ENCODE peak calls at places on chromosomes 4 and X, in eight cellular contexts. B, F, J, E, H, R, Y and L are unnamed samples.
A peak's percentile ranks its signal among the peaks of the same experiment; 100 is the strongest.

GRCh38 chrX:37846141-37846540 is 1.2 kb downstream of the DYNLT3 start:
- DNase-seq in Y (no peak), R (no peak), E (no peak), F (no peak), H (no peak), J (no peak), B (peak; percentile 28), L (peak; percentile 49)

GRCh38 chr4:147049940-147050852 is 104.5 kb upstream of the TTC29 start:
- DNase-seq in B (peak; percentile 58), H (no peak), F (no peak), R (no peak), E (no peak), J (no peak), Y (no peak), L (peak; percentile 80)

GRCh38 chr4:77776182-77777134 is 42.7 kb downstream of the CNOT6L start:
- DNase-seq in B (peak; percentile 47), R (no peak), J (no peak), F (no peak), Y (no peak), H (no peak), E (no peak), L (no peak)

GRCh38 chr4:133592591-133592990 is 443.5 kb downstream of the PCDH10 start:
- DNase-seq in R (no peak), H (no peak), E (no peak), J (no peak), F (no peak), Y (no peak), B (no peak), L (no peak)

GRCh38 chrX:24498975-24499374 is 33.9 kb downstream of the PDK3 start:
- DNase-seq in Y (no peak), H (no peak), E (no peak), R (no peak), F (peak; percentile 24), B (peak; percentile 41), J (no peak), L (peak; percentile 43)

GRCh38 chrX:113644426-113644825 is 803.8 kb upstream of the AMOT start:
- DNase-seq in B (no peak), J (no peak), F (no peak), H (no peak), Y (no peak), R (no peak), E (no peak), L (peak; percentile 38)

GRCh38 chr4:62927574-62927973 is 1481.7 kb downstream of the TECRL start:
- DNase-seq in Y (no peak), E (no peak), B (no peak), F (no peak), R (no peak), J (no peak), H (no peak), L (no peak)

GRCh38 chrX:2500091-2500680 is 590 bp downstream of the DHRSX start:
- DNase-seq in Y (no peak), E (no peak), J (peak; percentile 58), F (peak; percentile 73), B (peak; percentile 58), H (no peak), R (no peak), L (peak; percentile 45)

GRCh38 chrX:145623453-145623852 is 194.2 kb upstream of the SLITRK2 start:
- DNase-seq in H (no peak), J (no peak), R (no peak), F (no peak), E (no peak), Y (no peak), B (no peak), L (peak; percentile 8)

GRCh38 chr4:75708218-75708691 is 16.1 kb upstream of the USO1 start:
- DNase-seq in H (no peak), F (peak; percentile 50), R (no peak), E (no peak), Y (no peak), B (peak; percentile 37), J (no peak), L (no peak)
- TF ChIP-seq CTCF in H (no peak), F (peak; percentile 28), R (no peak), E (no peak), Y (no peak), B (peak; percentile 58), J (peak; percentile 10), L (no peak)

GRCh38 chr4:41819621-41820020 is 71.1 kb upstream of the PHOX2B start:
- DNase-seq in J (no peak), R (no peak), E (no peak), F (no peak), B (no peak), Y (no peak), H (no peak), L (peak; percentile 40)

GRCh38 chr4:41815478-41815877 is 67.0 kb upstream of the PHOX2B start:
- DNase-seq in J (no peak), R (no peak), B (no peak), F (no peak), Y (no peak), E (no peak), H (no peak), L (peak; percentile 35)

GRCh38 chr4:41820473-41820872 is 71.9 kb upstream of the PHOX2B start:
- DNase-seq in R (no peak), B (no peak), F (no peak), H (no peak), E (no peak), J (no peak), Y (no peak), L (no peak)

GRCh38 chr4:41814565-41814964 is 66.0 kb upstream of the PHOX2B start:
- DNase-seq in R (no peak), F (peak; percentile 31), B (peak; percentile 34), E (no peak), H (no peak), Y (no peak), J (peak; percentile 47), L (no peak)
- TF ChIP-seq CTCF in R (peak; percentile 35), F (peak; percentile 22), B (peak; percentile 71), E (no peak), H (no peak), Y (no peak), J (peak; percentile 33), L (no peak)

GRCh38 chr4:87116230-87116629 is 104.2 kb downstream of the KLHL8 start:
- DNase-seq in F (no peak), J (no peak), R (no peak), H (no peak), Y (no peak), B (peak; percentile 74), E (no peak), L (no peak)
- TF ChIP-seq CTCF in F (no peak), J (no peak), R (no peak), H (no peak), Y (no peak), B (no peak), E (no peak), L (no peak)

GRCh38 chr4:128427832-128428366 is 140.3 kb upstream of the PGRMC2 start:
- DNase-seq in J (no peak), B (peak; percentile 90), H (no peak), Y (no peak), F (peak; percentile 94), E (no peak), R (peak; percentile 33), L (peak; percentile 88)
- TF ChIP-seq CTCF in J (no peak), B (peak; percentile 64), H (peak; percentile 40), Y (no peak), F (peak; percentile 73), E (no peak), R (no peak), L (peak; percentile 42)

GRCh38 chr4:56118055-56118454 is 169.3 kb downstream of the CEP135 start:
- DNase-seq in F (no peak), R (no peak), B (no peak), E (no peak), Y (no peak), J (no peak), H (no peak), L (no peak)

GRCh38 chr4:56106755-56107154 is 158.0 kb downstream of the CEP135 start:
- DNase-seq in J (no peak), E (no peak), R (no peak), B (no peak), H (no peak), Y (no peak), F (no peak), L (no peak)

DNA sequence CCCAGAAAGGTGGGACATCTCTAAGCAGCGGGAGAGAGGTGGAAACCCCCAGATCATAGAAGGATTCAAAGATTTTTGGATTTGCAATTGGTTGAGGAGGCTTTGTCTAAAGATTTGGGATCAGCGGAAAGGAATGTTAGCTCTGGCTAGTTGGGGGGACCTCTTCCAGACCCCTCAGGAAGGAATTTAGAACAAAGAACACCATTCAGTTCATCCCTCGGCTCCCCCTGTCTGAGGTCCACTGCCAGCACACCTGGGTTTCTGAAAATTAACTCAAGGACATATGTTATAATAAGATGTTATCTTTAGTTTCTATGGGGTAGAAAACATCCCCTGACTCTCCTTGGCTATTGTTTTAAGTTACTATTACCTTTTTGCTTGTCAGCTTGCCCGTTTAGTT is 163.6 kb downstream of the CEP135 start:
- DNase-seq in R (no peak), Y (no peak), F (no peak), B (no peak), J (no peak), H (no peak), E (no peak), L (no peak)
- TF ChIP-seq CTCF in R (no peak), Y (no peak), F (no peak), B (peak; percentile 21), J (no peak), H (no peak), E (no peak), L (no peak)

DNA sequence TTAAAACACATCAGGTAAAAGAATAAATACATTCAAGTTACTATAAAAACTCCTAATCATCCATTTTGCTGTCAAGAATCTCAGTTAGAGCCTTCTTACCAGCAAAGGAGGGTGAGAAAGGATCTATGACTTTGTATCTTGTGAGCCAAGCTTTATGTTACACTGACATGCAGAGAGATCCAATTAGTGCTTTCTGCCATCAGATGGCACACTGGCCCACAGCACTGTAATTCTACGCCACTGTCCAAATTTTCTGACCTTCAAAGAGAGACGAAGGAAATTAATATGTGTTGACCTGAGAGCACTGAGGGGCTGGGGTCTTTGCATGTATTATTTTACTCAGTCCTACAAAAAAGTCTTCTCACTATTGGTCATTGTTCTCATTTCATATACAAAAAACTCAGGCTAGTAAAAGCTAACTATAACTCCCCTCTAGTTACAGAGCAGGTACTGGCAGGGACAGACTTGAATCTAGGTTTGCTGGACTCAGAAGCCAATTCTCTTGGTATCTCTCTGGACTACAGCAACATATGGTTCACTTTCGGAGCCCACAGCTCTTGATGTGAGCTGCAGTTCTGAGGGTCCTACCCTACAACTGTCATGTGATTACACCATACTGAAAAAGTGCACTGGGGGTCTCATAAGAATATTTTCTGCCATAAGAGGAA is 157.6 kb downstream of the NR3C2 start:
- DNase-seq in H (no peak), F (no peak), E (no peak), B (peak; percentile 5), R (no peak), J (no peak), Y (no peak), L (peak; percentile 6)
- TF ChIP-seq CTCF in H (no peak), F (no peak), E (no peak), B (peak; percentile 31), R (peak; percentile 30), J (no peak), Y (no peak), L (peak; percentile 23)

DNA sequence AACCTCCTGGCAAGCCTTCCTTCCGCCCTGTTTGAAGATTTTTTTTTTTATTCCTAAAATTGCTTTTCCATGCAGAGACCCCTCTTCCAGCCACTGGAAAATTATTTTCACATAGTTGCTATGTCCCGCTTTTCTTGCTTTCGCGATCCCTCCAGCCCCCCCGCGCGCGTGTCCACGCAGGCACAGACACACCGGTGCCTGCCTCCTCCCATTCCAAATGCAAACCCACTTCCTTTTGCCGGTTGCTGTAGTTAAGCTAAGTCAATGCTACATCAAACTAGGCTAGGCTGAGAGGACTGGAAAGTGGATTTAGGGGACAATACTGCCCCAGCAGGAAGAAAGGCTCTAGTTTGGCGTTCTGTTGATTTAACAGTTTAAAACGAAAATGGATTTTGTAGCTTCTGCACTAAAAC is 111.0 kb downstream of the DHX15 start:
- DNase-seq in J (peak; percentile 32), H (no peak), R (peak; percentile 24), Y (no peak), E (no peak), B (peak; percentile 46), F (peak; percentile 45), L (peak; percentile 30)
- TF ChIP-seq CTCF in J (no peak), H (no peak), R (no peak), Y (no peak), E (no peak), B (no peak), F (no peak), L (no peak)